ENCODE peak calls at places on chromosome 4, in six cellular contexts. K, U, S, M, B and F are unnamed samples.
A peak's percentile ranks its signal among the peaks of the same experiment; 100 is the strongest.

GRCh38 chr4:119087121-119087520 is 48.5 kb upstream of the MYOZ2 start:
- DNase-seq in K (no peak), U (no peak), S (no peak), M (no peak), B (no peak), F (no peak)

GRCh38 chr4:517806-518070 is 18.7 kb downstream of the PIGG start:
- DNase-seq in K (no peak), U (no peak), S (no peak), M (no peak), B (no peak), F (no peak)

GRCh38 chr4:156958276-156959074 is 13.1 kb downstream of the PDGFC start:
- DNase-seq in K (no peak), U (no peak), S (no peak), M (no peak), B (no peak), F (no peak)

GRCh38 chr4:73172166-73172565 is 86.4 kb downstream of the ANKRD17 start:
- DNase-seq in K (no peak), U (no peak), S (no peak), M (no peak), B (no peak), F (no peak)

GRCh38 chr4:17780461-17781071 is 855 bp downstream of the FAM184B start:
- DNase-seq in K (no peak), U (no peak), S (no peak), M (no peak), B (no peak), F (no peak)

GRCh38 chr4:152633118-152633517 is 46.7 kb downstream of the TMEM154 start:
- DNase-seq in K (no peak), U (no peak), S (no peak), M (no peak), B (no peak), F (no peak)

GRCh38 chr4:149322203-149322602 is 493.4 kb downstream of the IQCM start:
- DNase-seq in K (no peak), U (no peak), S (no peak), M (no peak), B (no peak), F (no peak)

GRCh38 chr4:147363514-147363913 is 117.4 kb upstream of the EDNRA start:
- DNase-seq in K (no peak), U (no peak), S (no peak), M (no peak), B (no peak), F (no peak)

GRCh38 chr4:177489847-177490246 is 47.6 kb upstream of the AGA start:
- DNase-seq in K (no peak), U (no peak), S (no peak), M (no peak), B (no peak), F (no peak)

GRCh38 chr4:44368413-44369167 is 80.0 kb downstream of the KCTD8 start:
- DNase-seq in K (no peak), U (no peak), S (no peak), M (no peak), B (no peak), F (no peak)

GRCh38 chr4:87105101-87105852 is 115.1 kb downstream of the KLHL8 start:
- DNase-seq in K (no peak), U (no peak), S (no peak), M (no peak), B (no peak), F (no peak)

GRCh38 chr4:152996101-152996500 is 60.0 kb downstream of the FHDC1 start:
- DNase-seq in K (no peak), U (no peak), S (no peak), M (no peak), B (no peak), F (no peak)

GRCh38 chr4:121375262-121375661 is 5.6 kb downstream of the QRFPR start:
- DNase-seq in K (no peak), U (no peak), S (no peak), M (no peak), B (no peak), F (no peak)

GRCh38 chr4:76523593-76523992 is 88.6 kb downstream of the SHROOM3 start:
- DNase-seq in K (no peak), U (no peak), S (peak; percentile 18), M (no peak), B (no peak), F (no peak)

DNA sequence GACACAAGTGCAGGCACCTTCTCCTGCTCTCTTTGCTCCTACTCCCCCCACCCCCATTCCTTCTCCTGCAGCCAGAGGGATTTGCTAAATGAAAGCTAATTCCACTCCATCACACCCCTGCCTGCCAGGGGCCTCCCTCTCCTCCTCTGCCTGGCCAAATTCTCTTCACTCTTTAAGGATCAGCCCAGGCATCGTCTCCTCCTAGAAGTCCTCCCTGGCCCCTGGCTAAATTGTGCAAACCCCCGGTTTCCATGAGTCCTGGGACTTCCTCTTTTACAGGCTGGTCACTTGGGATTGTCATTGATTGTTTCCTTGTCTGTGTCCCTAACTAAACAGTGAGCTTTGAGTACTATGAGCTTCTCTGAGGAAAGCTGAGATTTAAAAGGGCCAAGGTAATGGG is 8.7 kb upstream of the ABLIM2 start:
- DNase-seq in K (no peak), U (no peak), S (no peak), M (no peak), B (no peak), F (no peak)
- H3K27ac ChIP-seq in K (no peak overlapping the region), U (no peak overlapping the region), S (no peak overlapping the region), M (no peak overlapping the region), B (no peak overlapping the region), F (no peak overlapping the region)

GRCh38 chr4:99436976-99437655 is 2.0 kb upstream of the ADH7 start:
- DNase-seq in K (no peak), U (no peak), S (no peak), M (no peak), B (no peak), F (no peak)

GRCh38 chr4:99436462-99436861 is 1.3 kb upstream of the ADH7 start:
- DNase-seq in K (no peak), U (no peak), S (no peak), M (no peak), B (no peak), F (no peak)

GRCh38 chr4:99435154-99435553 is at the start of gene ADH7:
- DNase-seq in K (no peak), U (no peak), S (no peak), M (no peak), B (no peak), F (no peak)

GRCh38 chr4:99437686-99438577 is 2.8 kb upstream of the ADH7 start:
- DNase-seq in K (no peak), U (no peak), S (no peak), M (no peak), B (no peak), F (no peak)

GRCh38 chr4:99438578-99438875 is 3.4 kb upstream of the ADH7 start:
- DNase-seq in K (no peak), U (no peak), S (no peak), M (no peak), B (no peak), F (no peak)
- H3K27ac ChIP-seq in K (no peak overlapping the region), U (peak overlapping the region; percentile 47), S (no peak overlapping the region), M (no peak overlapping the region), B (no peak overlapping the region), F (peak overlapping the region; percentile 34)

GRCh38 chr4:7915875-7916242 is 23.8 kb downstream of the AFAP1 start:
- DNase-seq in K (no peak), U (no peak), S (no peak), M (no peak), B (no peak), F (no peak)

GRCh38 chr4:7922466-7922865 is 17.2 kb downstream of the AFAP1 start:
- DNase-seq in K (no peak), U (no peak), S (no peak), M (no peak), B (no peak), F (no peak)

GRCh38 chr4:7924163-7924562 is 15.5 kb downstream of the AFAP1 start:
- DNase-seq in K (no peak), U (no peak), S (no peak), M (no peak), B (no peak), F (no peak)

GRCh38 chr4:7917669-7918068 is 22.0 kb downstream of the AFAP1 start:
- DNase-seq in K (no peak), U (no peak), S (no peak), M (no peak), B (no peak), F (no peak)

DNA sequence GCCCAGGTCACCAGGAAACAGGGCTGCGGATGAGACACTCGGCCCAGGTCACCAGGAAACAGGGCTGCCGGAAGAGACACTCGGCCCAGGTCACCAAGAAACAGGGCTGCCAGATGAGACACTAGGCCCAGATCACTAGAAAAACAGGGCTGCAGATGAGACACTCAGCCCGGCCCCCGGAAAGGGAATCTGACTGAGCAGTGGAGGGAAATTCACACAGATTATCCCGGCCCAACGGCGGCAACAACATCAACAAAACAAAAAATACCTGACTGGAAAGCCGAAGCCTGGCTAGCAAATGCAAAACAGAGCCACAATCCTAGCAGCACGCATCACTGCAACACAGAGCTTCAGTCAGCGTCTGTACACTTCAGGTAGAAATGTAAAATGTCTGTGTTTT is 20.7 kb downstream of the AFAP1 start:
- DNase-seq in K (no peak), U (no peak), S (no peak), M (no peak), B (no peak), F (no peak)
- H3K27ac ChIP-seq in K (no peak overlapping the region), U (no peak overlapping the region), S (no peak overlapping the region), M (no peak overlapping the region), B (no peak overlapping the region), F (no peak overlapping the region)

GRCh38 chr4:53130896-53131561 is 234.8 kb downstream of the SCFD2 start:
- DNase-seq in K (no peak), U (no peak), S (no peak), M (no peak), B (no peak), F (no peak)

GRCh38 chr4:53136954-53137353 is 228.9 kb downstream of the SCFD2 start:
- DNase-seq in K (no peak), U (no peak), S (no peak), M (no peak), B (no peak), F (no peak)

GRCh38 chr4:53128959-53129358 is 236.9 kb downstream of the SCFD2 start:
- DNase-seq in K (no peak), U (no peak), S (peak; percentile 16), M (no peak), B (no peak), F (no peak)

GRCh38 chr4:53131562-53131925 is 234.3 kb downstream of the SCFD2 start:
- DNase-seq in K (no peak), U (no peak), S (no peak), M (no peak), B (no peak), F (no peak)

DNA sequence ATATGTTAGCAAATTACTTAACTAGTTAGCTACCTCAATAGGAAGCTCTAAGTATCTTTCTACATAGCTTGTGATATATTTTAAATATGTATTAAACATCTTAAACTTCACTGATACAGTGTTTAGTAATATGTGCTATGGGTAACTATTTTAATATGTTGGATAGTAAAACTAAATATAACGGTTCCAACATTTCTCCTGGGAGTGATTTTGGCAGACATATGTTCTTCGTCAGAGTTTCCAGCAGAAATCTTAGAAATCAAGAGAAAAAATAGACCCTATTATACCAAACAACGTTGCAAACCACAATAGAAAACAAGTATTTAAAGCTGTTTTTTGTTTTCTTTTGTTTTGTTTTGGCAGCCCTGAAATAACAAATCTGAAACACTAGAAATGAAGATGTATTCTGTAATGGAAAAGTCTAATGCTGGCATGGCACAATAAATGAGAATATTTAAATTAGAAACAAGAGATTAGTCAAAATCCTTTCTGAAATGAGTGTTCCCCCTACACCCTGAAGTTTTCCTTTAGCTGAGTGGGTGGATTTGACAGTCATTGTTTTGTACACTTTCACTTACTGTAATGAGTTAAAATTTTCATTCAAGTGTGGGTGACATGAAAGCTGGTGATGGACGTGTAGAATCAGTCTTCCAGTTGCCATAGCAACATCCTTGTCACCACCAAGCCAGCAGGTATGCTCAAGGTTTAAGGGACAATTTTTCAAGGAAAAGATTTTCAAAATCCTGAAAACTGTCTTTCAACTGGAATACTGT is 233.6 kb downstream of the SCFD2 start:
- DNase-seq in K (no peak), U (no peak), S (no peak), M (no peak), B (no peak), F (no peak)
- H3K27ac ChIP-seq in K (no peak overlapping the region), U (no peak overlapping the region), S (peak overlapping the region; percentile 32), M (no peak overlapping the region), B (no peak overlapping the region), F (no peak overlapping the region)